ENCODE peak calls at places on chromosomes 6 and 20, in five cellular contexts. E is stimulated activated CD4-positive, alpha-beta T cell treated with anti-CD3 and anti-CD28 coated beads, Interleukin-4, amount 100 ng/mL, for 48 hours; A is naive thymus-derived CD8-positive, alpha-beta T cell; C is endothelial cell; Q is CD4-positive, alpha-beta T cell. Z is an unnamed sample.

GRCh38 chr20:30598460-30599230 is 658.8 kb upstream of the DEFB115 start:
- DNase-seq in E (no peak), A (no peak), C (no peak), Q (no peak), Z (no peak)

GRCh38 chr6:18742406-18742805 is 355.3 kb downstream of the RNF144B start:
- DNase-seq in E (no peak), A (no peak), C (no peak), Q (no peak), Z (no peak)

GRCh38 chr20:58237318-58238182 is 9.1 kb upstream of the ANKRD60 start:
- DNase-seq in E (no peak), A (no peak), C (no peak), Q (no peak), Z (no peak)

GRCh38 chr6:2854394-2854982 is 12.8 kb upstream of the SERPINB1 start:
- DNase-seq in E (no peak), A (no peak), C (no peak), Q (no peak), Z (no peak)

GRCh38 chr6:31882344-31882743 is 3.5 kb upstream of the SLC44A4 start:
- DNase-seq in E (no peak), A (no peak), C (no peak), Q (no peak), Z (no peak)

GRCh38 chr20:2839732-2840137 is 720 bp downstream of the PCED1A start:
- DNase-seq in E (no peak), A (no peak), C (no peak), Q (no peak), Z (no peak)

GRCh38 chr6:1231941-1232340 is 80.0 kb upstream of the FOXQ1 start:
- DNase-seq in E (no peak), A (no peak), C (no peak), Q (no peak), Z (no peak)

GRCh38 chr20:61976650-61977332 is 88.9 kb downstream of the TAF4 start:
- DNase-seq in E (no peak), A (no peak), C (no peak), Q (no peak), Z (no peak)

GRCh38 chr6:147141690-147142308 is 62.4 kb upstream of the STXBP5 start:
- DNase-seq in E (no peak), A (no peak), C (no peak), Q (no peak), Z (no peak)

GRCh38 chr20:58149412-58150091 is 78.9 kb downstream of the ANKRD60 start:
- DNase-seq in E (no peak), A (no peak), C (no peak), Q (no peak), Z (no peak)

GRCh38 chr6:28794175-28795002 is 129.4 kb downstream of the TRIM27 start:
- DNase-seq in E (no peak), A (no peak), C (no peak), Q (no peak), Z (no peak)

GRCh38 chr6:157091243-157091642 is 232.1 kb downstream of the TMEM242 start:
- DNase-seq in E (no peak), A (no peak), C (no peak), Q (no peak), Z (no peak)

GRCh38 chr6:90368001-90368400 is 71.4 kb upstream of the BACH2 start:
- DNase-seq in E (no peak), A (no peak), C (no peak), Q (no peak), Z (no peak)

GRCh38 chr20:57124800-57125399 is 141.5 kb downstream of the BMP7 start:
- DNase-seq in E (no peak), A (no peak), C (no peak), Q (no peak), Z (no peak)

GRCh38 chr6:36350681-36351091 is 14.0 kb upstream of the BNIP5 start:
- DNase-seq in E (no peak), A (no peak), C (no peak), Q (no peak), Z (no peak)

GRCh38 chr6:138492113-138492512 is 7.2 kb downstream of the NHSL1 start:
- DNase-seq in E (no peak), A (no peak), C (no peak), Q (no peak), Z (no peak)

GRCh38 chr20:34636648-34637047 is 40.2 kb downstream of the PIGU start:
- DNase-seq in E (no peak), A (no peak), C (no peak), Q (no peak), Z (no peak)

GRCh38 chr6:118544105-118544504 is 4.0 kb upstream of the PLN start:
- DNase-seq in E (no peak), A (no peak), C (no peak), Q (no peak), Z (no peak)

GRCh38 chr6:2429460-2429859 is 184.1 kb upstream of the GMDS start:
- DNase-seq in E (no peak), A (no peak), C (no peak), Q (no peak), Z (no peak)

GRCh38 chr6:129667621-129668020 is 42.4 kb downstream of the ARHGAP18 start:
- DNase-seq in E (no peak), A (no peak), C (no peak), Q (no peak), Z (no peak)

GRCh38 chr20:59603727-59604608 is at the start of gene PHACTR3:
- DNase-seq in E (no peak), A (no peak), C (peak; percentile 65), Q (no peak), Z (no peak)

GRCh38 chr20:56249244-56249955 is 868 bp downstream of the MC3R start:
- DNase-seq in E (peak; percentile 14), A (no peak), C (no peak), Q (no peak), Z (no peak)

GRCh38 chr6:3272911-3273547 is 14.3 kb downstream of the PSMG4 start:
- DNase-seq in E (no peak), A (no peak), C (no peak), Q (no peak), Z (no peak)

GRCh38 chr6:109671721-109672120 is 19.3 kb downstream of the AK9 start:
- DNase-seq in E (no peak), A (no peak), C (no peak), Q (no peak), Z (no peak)